ENCODE peak calls at places on chromosomes 12 and 14, in nine cellular contexts. K, F, T, O, D, V, G, A and M are unnamed samples.

GRCh38 chr12:132597333-132598283 is 12.8 kb downstream of the LRCOL1 start:
- DNase-seq in K (no peak), F (peak; percentile 52), T (no peak), O (no peak), D (no peak), V (no peak), G (no peak), A (peak; percentile 47), M (no peak)

GRCh38 chr12:9925746-9926393 is 6.3 kb downstream of the CLEC2A start:
- DNase-seq in K (no peak), F (no peak), T (no peak), O (peak; percentile 18), D (peak; percentile 9), V (no peak), G (no peak), A (no peak), M (no peak)

GRCh38 chr14:91375748-91376452 is 41.7 kb downstream of the CCDC88C start:
- DNase-seq in K (no peak), F (no peak), T (no peak), O (no peak), D (no peak), V (no peak), G (no peak), A (no peak), M (no peak)

GRCh38 chr12:75977952-75978671 is 53.5 kb downstream of the PHLDA1 start:
- DNase-seq in K (peak; percentile 75), F (peak; percentile 33), T (peak; percentile 36), O (peak; percentile 94), D (peak; percentile 100), V (no peak), G (peak; percentile 42), A (peak; percentile 20), M (no peak)

GRCh38 chr12:32921397-32921796 is 24.8 kb upstream of the PKP2 start:
- DNase-seq in K (no peak), F (no peak), T (no peak), O (no peak), D (no peak), V (no peak), G (no peak), A (no peak), M (no peak)

GRCh38 chr14:24398298-24398942 is 383 bp upstream of the NYNRIN start:
- DNase-seq in K (peak; percentile 48), F (peak; percentile 37), T (no peak), O (no peak), D (no peak), V (no peak), G (no peak), A (no peak), M (no peak)

GRCh38 chr14:73785834-73786631 is 65.6 kb upstream of the PTGR2 start:
- DNase-seq in K (peak; percentile 89), F (peak; percentile 82), T (peak; percentile 81), O (peak; percentile 60), D (peak; percentile 95), V (peak; percentile 92), G (peak; percentile 52), A (peak; percentile 79), M (peak; percentile 96)

GRCh38 chr12:49609059-49609874 is 3.8 kb upstream of the FAM186B start:
- DNase-seq in K (no peak), F (no peak), T (no peak), O (no peak), D (no peak), V (no peak), G (no peak), A (peak; percentile 45), M (no peak)

GRCh38 chr12:2195085-2195484 is 142.3 kb downstream of the CACNA1C start:
- DNase-seq in K (no peak), F (no peak), T (no peak), O (no peak), D (no peak), V (no peak), G (no peak), A (no peak), M (no peak)

GRCh38 chr14:50943943-50944646 is at the start of gene PYGL:
- DNase-seq in K (peak; percentile 78), F (peak; percentile 77), T (peak; percentile 65), O (peak; percentile 65), D (peak; percentile 55), V (peak; percentile 89), G (peak; percentile 67), A (peak; percentile 70), M (peak; percentile 93)

GRCh38 chr12:121260091-121260490 is 36.4 kb downstream of the CAMKK2 start:
- DNase-seq in K (no peak), F (no peak), T (no peak), O (no peak), D (no peak), V (no peak), G (no peak), A (no peak), M (no peak)

GRCh38 chr12:101891462-101891971 is 14.1 kb downstream of the DRAM1 start:
- DNase-seq in K (peak; percentile 64), F (no peak), T (peak; percentile 19), O (no peak), D (peak; percentile 86), V (no peak), G (no peak), A (peak; percentile 10), M (no peak)

GRCh38 chr12:30088259-30088995 is 304.7 kb upstream of the TMTC1 start:
- DNase-seq in K (no peak), F (no peak), T (no peak), O (no peak), D (no peak), V (no peak), G (no peak), A (no peak), M (no peak)

GRCh38 chr14:96062506-96062905 is 23.3 kb downstream of the C14orf132 start:
- DNase-seq in K (no peak), F (no peak), T (no peak), O (no peak), D (no peak), V (no peak), G (no peak), A (no peak), M (no peak)

GRCh38 chr12:55712154-55712553 is 3.7 kb upstream of the BLOC1S1 start:
- DNase-seq in K (no peak), F (no peak), T (no peak), O (no peak), D (no peak), V (no peak), G (no peak), A (no peak), M (no peak)

GRCh38 chr14:101781240-101782061 is 19.9 kb downstream of the PPP2R5C start:
- DNase-seq in K (no peak), F (no peak), T (no peak), O (no peak), D (no peak), V (no peak), G (no peak), A (peak; percentile 25), M (peak; percentile 80)
- H3K27ac ChIP-seq in K (peak overlapping the region; percentile 1), F (no peak overlapping the region), T (no peak overlapping the region), O (peak overlapping the region; percentile 24), D (no peak overlapping the region), V (no peak overlapping the region), G (no peak overlapping the region), A (no peak overlapping the region), M (peak overlapping the region; percentile 64)

DNA sequence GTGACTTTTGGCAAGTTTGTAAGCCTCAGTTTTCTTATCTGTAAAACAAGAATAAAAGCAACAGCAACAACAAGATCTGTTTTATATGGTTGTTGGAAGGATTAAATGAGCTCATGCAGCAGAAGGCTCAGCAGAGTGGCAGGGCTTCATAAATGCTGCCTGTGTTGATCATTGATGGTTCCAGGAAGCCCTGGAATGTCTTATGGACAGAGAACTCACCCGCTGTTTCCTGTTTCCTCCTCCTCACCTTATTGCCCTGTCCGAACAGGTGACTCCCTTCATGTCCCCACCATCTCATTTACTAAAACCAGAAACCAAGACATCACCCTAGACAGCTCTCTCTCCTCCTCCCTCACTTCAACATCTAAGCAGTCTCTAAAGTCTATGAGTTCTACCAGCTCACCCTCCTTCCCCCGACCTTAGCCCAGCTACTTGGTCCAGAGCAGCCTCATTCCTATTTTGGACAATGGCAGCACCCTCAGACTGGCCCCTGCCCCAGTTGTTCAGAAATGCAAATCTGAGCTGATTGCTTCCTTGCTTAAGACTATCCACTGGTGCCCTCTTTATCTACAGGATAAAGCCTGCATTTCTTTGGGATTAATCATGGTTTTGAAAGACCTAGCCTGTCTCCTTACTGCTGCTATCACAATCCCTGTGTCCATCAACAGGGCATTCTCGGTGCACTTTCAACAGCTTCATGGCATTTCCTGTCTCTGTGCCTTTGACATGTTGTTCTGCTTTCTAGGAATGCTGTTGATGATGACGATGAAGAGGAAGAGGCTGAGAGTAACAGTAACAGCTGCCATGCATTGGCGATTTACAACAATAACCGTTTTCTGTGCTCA is 21.4 kb upstream of the GSG1 start:
- DNase-seq in K (no peak), F (no peak), T (no peak), O (no peak), D (no peak), V (no peak), G (no peak), A (no peak), M (no peak)
- TF ChIP-seq POLR2A in K (no peak), F (no peak), T (no peak), O (no peak), D (no peak), V (no peak), G (no peak), A (no peak), M (no peak)

DNA sequence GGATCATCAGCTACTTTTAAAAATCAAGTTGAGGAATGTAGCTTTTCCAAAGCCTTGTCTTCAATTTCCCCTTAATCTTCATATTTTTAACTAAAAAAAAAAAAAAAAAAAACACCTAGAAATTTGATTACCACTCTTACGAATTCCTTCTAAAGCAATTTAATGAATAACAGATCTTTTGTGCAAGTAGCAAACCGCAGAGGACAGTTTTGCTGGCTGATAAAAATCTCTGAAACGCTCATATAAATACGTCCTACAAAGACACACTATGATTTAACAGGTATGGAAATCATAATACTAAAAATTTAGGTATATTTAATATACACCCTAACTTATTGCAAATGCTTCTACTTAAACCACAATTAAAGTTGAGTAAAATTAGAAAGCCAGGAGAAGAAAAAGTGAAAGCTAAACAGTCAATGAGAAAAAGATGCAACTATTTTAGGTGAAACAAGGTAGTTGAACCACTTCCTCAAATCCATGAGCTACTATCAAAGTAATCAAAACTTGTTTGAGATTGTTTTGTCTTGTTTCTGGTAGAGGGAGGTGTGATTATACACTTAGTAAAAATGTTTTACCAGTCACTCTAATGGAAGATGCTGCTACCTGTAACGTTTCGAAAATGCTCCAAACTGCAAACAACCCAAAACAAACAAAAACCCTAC is 2.3 kb downstream of the PAWR start:
- DNase-seq in K (no peak), F (no peak), T (no peak), O (no peak), D (no peak), V (no peak), G (no peak), A (no peak), M (no peak)
- H3K4me1 ChIP-seq in K (peaks cover 65% of the 10 kb centered on the region), F (peaks cover 3% of the 10 kb centered on the region), T (no peaks in the 10 kb centered on the region), O (peaks cover 47% of the 10 kb centered on the region), D (peaks cover 39% of the 10 kb centered on the region), V (peaks cover 53% of the 10 kb centered on the region), G (no peaks in the 10 kb centered on the region), A (peaks cover 20% of the 10 kb centered on the region), M (no peaks in the 10 kb centered on the region)

GRCh38 chr14:68619805-68620574 is 172.9 kb downstream of the ZFP36L1 start:
- DNase-seq in K (no peak), F (no peak), T (no peak), O (no peak), D (peak; percentile 71), V (no peak), G (peak; percentile 66), A (no peak), M (no peak)
- H3K27ac ChIP-seq in K (no peak overlapping the region), F (peak overlapping the region; percentile 71), T (no peak overlapping the region), O (no peak overlapping the region), D (no peak overlapping the region), V (no peak overlapping the region), G (peak overlapping the region; percentile 62), A (no peak overlapping the region), M (no peak overlapping the region)